ENCODE peak calls at places on chromosomes 6 and 20, in five cellular contexts. K, Q, P, O and D are unnamed samples.

GRCh38 chr20:2252419-2253060 is 43.3 kb upstream of the TGM3 start:
- DNase-seq in K (no peak), Q (no peak), P (no peak), O (no peak), D (no peak)

GRCh38 chr20:6231551-6231950 is 108.7 kb upstream of the FERMT1 start:
- DNase-seq in K (no peak), Q (no peak), P (no peak), O (peak; percentile 48), D (no peak)

GRCh38 chr6:154995241-154996162 is at the start of gene TIAM2:
- DNase-seq in K (no peak), Q (no peak), P (peak; percentile 79), O (peak; percentile 35), D (peak; percentile 63)

GRCh38 chr6:186221-186965 is 105.9 kb upstream of the DUSP22 start:
- DNase-seq in K (no peak), Q (no peak), P (no peak), O (no peak), D (no peak)

GRCh38 chr6:155694429-155694795 is 238.8 kb upstream of the NOX3 start:
- DNase-seq in K (no peak), Q (no peak), P (no peak), O (no peak), D (no peak)

GRCh38 chr20:62063981-62064787 is 1.5 kb downstream of the TAF4 start:
- DNase-seq in K (no peak), Q (no peak), P (peak; percentile 67), O (peak; percentile 29), D (peak; percentile 48)

GRCh38 chr6:78089551-78089950 is 436.7 kb downstream of the MEI4 start:
- DNase-seq in K (no peak), Q (no peak), P (no peak), O (no peak), D (no peak)

GRCh38 chr6:80673367-80673766 is 566.9 kb downstream of the BCKDHB start:
- DNase-seq in K (no peak), Q (no peak), P (no peak), O (no peak), D (no peak)

GRCh38 chr20:25539742-25540201 is 45.6 kb downstream of the NINL start:
- DNase-seq in K (no peak), Q (no peak), P (no peak), O (no peak), D (no peak)

GRCh38 chr6:157647261-157647915 is 175.7 kb upstream of the SNX9 start:
- DNase-seq in K (no peak), Q (no peak), P (no peak), O (no peak), D (no peak)

GRCh38 chr20:60010689-60011417 is 52.6 kb downstream of the CDH26 start:
- DNase-seq in K (no peak), Q (no peak), P (no peak), O (no peak), D (no peak)

GRCh38 chr6:3456395-3456767 is 469 bp downstream of the SLC22A23 start:
- DNase-seq in K (no peak), Q (no peak), P (no peak), O (no peak), D (no peak)

GRCh38 chr6:105484238-105485161 is 81.6 kb upstream of the PREP start:
- DNase-seq in K (no peak), Q (no peak), P (peak; percentile 74), O (peak; percentile 66), D (no peak)

GRCh38 chr6:42727084-42727601 is 4.7 kb upstream of the PRPH2 start:
- DNase-seq in K (no peak), Q (no peak), P (peak; percentile 30), O (no peak), D (peak; percentile 18)